ENCODE peak calls at places on chromosomes 1 and 21, in six cellular contexts. H is breast epithelium; P is tibial nerve; G is aorta; M is naive thymus-derived CD4-positive, alpha-beta T cell; N is CD8-positive, alpha-beta T cell. Y is an unnamed sample. For H3K4me1, the result is how much of the 10 kb centered on the place peaks cover.

GRCh38 chr1:6059866-6060265 is 14.2 kb downstream of the KCNAB2 start:
- DNase-seq in H (no peak), P (no peak), G (no peak), M (no peak), N (no peak), Y (no peak)

GRCh38 chr1:210301254-210301955 is 27.3 kb upstream of the HHAT start:
- DNase-seq in H (no peak), P (no peak), G (no peak), M (no peak), N (no peak), Y (no peak)

GRCh38 chr1:4019606-4020331 is 119.7 kb upstream of the C1orf174 start:
- DNase-seq in H (no peak), P (no peak), G (no peak), M (no peak), N (no peak), Y (no peak)

GRCh38 chr1:16138772-16139221 is 17.1 kb downstream of the EPHA2 start:
- DNase-seq in H (no peak), P (no peak), G (no peak), M (no peak), N (no peak), Y (no peak)

GRCh38 chr1:247316590-247317197 is 15.0 kb downstream of the ZNF496 start:
- DNase-seq in H (no peak), P (no peak), G (peak), M (no peak), N (no peak), Y (no peak)

GRCh38 chr1:10694274-10694632 is 102.2 kb downstream of the CASZ1 start:
- DNase-seq in H (no peak), P (peak), G (no peak), M (no peak), N (peak), Y (no peak)

GRCh38 chr1:18792747-18793146 is 66.7 kb downstream of the TAS1R2 start:
- DNase-seq in H (no peak), P (no peak), G (no peak), M (no peak), N (no peak), Y (no peak)

GRCh38 chr1:52603301-52603675 is 1.1 kb downstream of the GPX7 start:
- DNase-seq in H (no peak), P (no peak), G (no peak), M (no peak), N (no peak), Y (no peak)

GRCh38 chr1:203170625-203171330 is 4.8 kb downstream of the MYBPH start:
- DNase-seq in H (no peak), P (no peak), G (peak), M (no peak), N (no peak), Y (no peak)

GRCh38 chr1:233707906-233708292 is 94.0 kb downstream of the KCNK1 start:
- DNase-seq in H (no peak), P (no peak), G (no peak), M (no peak), N (no peak), Y (no peak)

GRCh38 chr1:71093938-71094337 is 13.1 kb upstream of the ZRANB2 start:
- DNase-seq in H (no peak), P (no peak), G (no peak), M (no peak), N (no peak), Y (no peak)

GRCh38 chr1:119327436-119328155 is 41.0 kb upstream of the HAO2 start:
- DNase-seq in H (no peak), P (peak), G (peak), M (peak), N (no peak), Y (peak)

GRCh38 chr1:150876111-150876434 is 326 bp downstream of the ARNT start:
- DNase-seq in H (no peak), P (peak), G (no peak), M (no peak), N (no peak), Y (no peak)

GRCh38 chr1:148362930-148363810 is 119.9 kb downstream of the PPIAL4G start:
- DNase-seq in H (no peak), P (no peak), G (no peak), M (no peak), N (no peak), Y (no peak)

GRCh38 chr1:10823000-10823401 is 26.6 kb upstream of the CASZ1 start:
- DNase-seq in H (no peak), P (no peak), G (no peak), M (no peak), N (no peak), Y (no peak)

GRCh38 chr1:166020229-166020628 is 146.6 kb downstream of the FAM78B start:
- DNase-seq in H (no peak), P (no peak), G (no peak), M (no peak), N (no peak), Y (no peak)

GRCh38 chr1:161195171-161195570 is 3.7 kb downstream of the ADAMTS4 start:
- DNase-seq in H (no peak), P (no peak), G (no peak), M (no peak), N (no peak), Y (no peak)

GRCh38 chr1:114152211-114153050 is 1.2 kb downstream of the SYT6 start:
- DNase-seq in H (no peak), P (no peak), G (peak), M (peak), N (no peak), Y (peak)

GRCh38 chr1:147504801-147505303 is 36.4 kb upstream of the BCL9 start:
- DNase-seq in H (no peak), P (no peak), G (no peak), M (no peak), N (no peak), Y (no peak)

GRCh38 chr1:18322353-18323032 is 158.2 kb upstream of the KLHDC7A start:
- DNase-seq in H (no peak), P (no peak), G (peak), M (no peak), N (no peak), Y (no peak)

GRCh38 chr1:60620107-60620506 is 462.3 kb upstream of the NFIA start:
- DNase-seq in H (no peak), P (no peak), G (no peak), M (no peak), N (no peak), Y (no peak)

GRCh38 chr1:35298464-35298863 is 30.0 kb downstream of the ZMYM4 start:
- DNase-seq in H (no peak), P (peak), G (no peak), M (peak), N (no peak), Y (no peak)

GRCh38 chr21:32494946-32495703 is 82.6 kb downstream of the EVA1C start:
- DNase-seq in H (no peak), P (no peak), G (peak), M (no peak), N (no peak), Y (no peak)

GRCh38 chr21:37530901-37531351 is 164.4 kb downstream of the DYRK1A start:
- DNase-seq in H (no peak), P (no peak), G (peak), M (no peak), N (no peak), Y (no peak)

GRCh38 chr1:209335090-209335692 is 248.3 kb upstream of the CAMK1G start:
- DNase-seq in H (no peak), P (peak), G (no peak), M (no peak), N (no peak), Y (no peak)

GRCh38 chr1:117681093-117681950 is 75.5 kb downstream of the TENT5C start:
- DNase-seq in H (no peak), P (no peak), G (no peak), M (no peak), N (no peak), Y (no peak)

GRCh38 chr1:2378441-2378851 is 12.9 kb downstream of the MORN1 start:
- DNase-seq in H (no peak), P (no peak), G (peak), M (no peak), N (no peak), Y (no peak)

GRCh38 chr1:2377751-2378440 is 13.5 kb downstream of the MORN1 start:
- DNase-seq in H (no peak), P (no peak), G (peak), M (no peak), N (no peak), Y (no peak)

GRCh38 chr1:2375923-2376260 is 15.5 kb downstream of the MORN1 start:
- DNase-seq in H (no peak), P (no peak), G (no peak), M (no peak), N (no peak), Y (no peak)

GRCh38 chr1:2376261-2376741 is 15.1 kb downstream of the MORN1 start:
- DNase-seq in H (no peak), P (no peak), G (peak), M (no peak), N (no peak), Y (no peak)

GRCh38 chr1:2376931-2377672 is 14.3 kb downstream of the MORN1 start:
- DNase-seq in H (no peak), P (no peak), G (peak), M (no peak), N (no peak), Y (no peak)
- H3K4me1 ChIP-seq in H (under half), P (under half), G (under half), M (under half), N (under half), Y (under half)

DNA sequence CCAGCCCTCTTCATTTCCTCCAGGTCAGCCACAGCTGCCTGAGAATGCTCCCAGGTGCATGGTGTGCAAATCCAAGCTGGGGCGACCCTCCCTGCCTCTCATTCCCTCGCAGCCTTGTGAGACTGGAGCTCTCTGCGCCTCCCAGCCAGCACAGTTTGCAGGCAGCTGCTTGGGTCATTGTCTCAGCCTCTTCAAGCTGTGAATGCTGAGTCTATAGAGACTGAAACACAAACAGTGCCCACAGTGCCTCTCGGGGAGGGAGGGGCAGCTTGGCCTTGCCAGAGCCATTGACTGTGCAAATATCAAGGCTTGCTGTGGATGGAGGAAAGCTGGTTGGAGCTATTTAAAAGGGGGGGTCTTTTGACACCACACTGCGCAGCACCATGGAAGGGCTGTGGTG is 10.6 kb downstream of the PLXNA2 start:
- DNase-seq in H (no peak), P (no peak), G (no peak), M (no peak), N (no peak), Y (peak)
- H3K4me1 ChIP-seq in H (under half), P (under half), G (under half), M (under half), N (under half), Y (half or more)

GRCh38 chr1:54408701-54409066 is 2.5 kb upstream of the SSBP3 start:
- DNase-seq in H (no peak), P (no peak), G (no peak), M (no peak), N (no peak), Y (no peak)
- H3K4me1 ChIP-seq in H (under half), P (under half), G (under half), M (under half), N (under half), Y (under half)

DNA sequence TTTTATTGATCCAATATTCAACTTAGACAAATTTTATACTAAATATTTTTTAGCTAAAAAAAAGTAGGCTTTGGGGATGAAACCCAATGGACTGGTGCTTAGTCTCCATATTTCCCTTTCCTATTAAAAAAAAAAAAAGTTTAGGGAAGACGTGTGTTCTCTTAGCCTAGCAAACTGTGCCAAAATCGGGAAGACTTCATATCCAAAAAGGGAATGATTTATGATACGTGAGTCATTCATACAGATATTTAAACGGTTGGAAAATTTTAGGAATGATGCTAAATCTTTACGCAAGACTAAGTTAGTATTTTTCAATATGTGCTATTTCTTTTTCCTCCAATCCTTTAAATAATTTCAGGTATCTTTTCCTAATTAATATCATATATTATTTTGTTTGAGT is 50.7 kb downstream of the SPATA17 start:
- DNase-seq in H (no peak), P (no peak), G (no peak), M (no peak), N (no peak), Y (no peak)
- H3K4me1 ChIP-seq in H (under half), P (under half), G (under half), M (under half), N (under half), Y (under half)

DNA sequence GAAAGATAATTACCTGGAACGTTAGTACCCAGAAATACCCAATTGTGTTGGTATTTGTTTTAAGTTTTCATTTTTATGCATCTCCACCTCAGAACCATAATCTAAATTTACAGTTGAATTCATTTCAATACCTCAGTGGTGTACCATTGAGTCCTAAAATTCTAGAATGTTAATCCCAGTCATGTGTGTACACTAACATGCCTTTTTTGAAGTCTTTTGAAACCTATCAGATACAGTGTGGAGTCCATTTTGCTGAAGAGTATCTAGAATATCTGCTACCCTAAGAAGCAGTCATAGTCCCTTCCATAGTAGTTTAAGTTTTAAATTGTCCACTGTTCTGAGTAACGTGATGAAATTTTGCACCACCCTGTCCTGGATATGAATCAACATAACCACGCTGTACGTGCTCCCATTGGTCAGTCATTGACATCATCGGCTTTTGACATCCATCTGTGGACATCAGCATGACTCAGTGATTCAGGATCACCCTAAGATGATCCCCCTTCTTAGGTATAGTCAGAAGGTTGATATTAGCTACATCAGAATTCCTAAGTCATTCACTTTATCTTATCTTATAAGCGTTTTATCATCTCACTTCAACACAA is 7.5 kb upstream of the ASH1L start:
- DNase-seq in H (no peak), P (no peak), G (no peak), M (no peak), N (no peak), Y (no peak)
- H3K4me1 ChIP-seq in H (under half), P (under half), G (under half), M (under half), N (under half), Y (under half)

GRCh38 chr1:63617450-63617849 is 24.2 kb downstream of the PGM1 start:
- DNase-seq in H (no peak), P (no peak), G (no peak), M (no peak), N (no peak), Y (no peak)

GRCh38 chr1:63615809-63616420 is 22.7 kb downstream of the PGM1 start:
- DNase-seq in H (peak), P (peak), G (no peak), M (peak), N (peak), Y (no peak)

GRCh38 chr1:63611231-63611630 is 18.0 kb downstream of the PGM1 start:
- DNase-seq in H (no peak), P (no peak), G (no peak), M (no peak), N (no peak), Y (no peak)

GRCh38 chr1:63612564-63612963 is 19.4 kb downstream of the PGM1 start:
- DNase-seq in H (peak), P (no peak), G (no peak), M (no peak), N (no peak), Y (no peak)

GRCh38 chr1:63612971-63613370 is 19.8 kb downstream of the PGM1 start:
- DNase-seq in H (no peak), P (no peak), G (no peak), M (no peak), N (no peak), Y (no peak)
- H3K4me1 ChIP-seq in H (under half), P (under half), G (under half), M (under half), N (under half), Y (under half)

DNA sequence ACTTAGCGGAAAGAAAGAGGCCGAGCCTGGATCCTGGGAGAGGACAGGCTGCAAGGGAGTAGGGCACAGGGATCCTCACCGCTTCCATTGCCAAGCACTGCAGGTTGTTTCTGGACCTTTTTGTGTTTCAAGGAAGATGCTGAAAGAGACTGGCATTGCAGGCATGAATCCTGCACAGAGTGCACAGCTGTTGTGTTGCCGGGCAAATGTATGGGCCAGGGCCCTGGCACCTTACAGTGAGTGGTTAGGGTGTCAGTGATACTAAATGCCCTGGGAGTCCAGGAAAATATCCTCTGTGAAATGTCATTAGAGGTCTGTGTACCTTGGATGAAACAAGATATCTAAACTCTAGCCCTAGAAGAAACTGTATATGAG is 145.5 kb upstream of the FGGY start:
- DNase-seq in H (no peak), P (no peak), G (no peak), M (no peak), N (no peak), Y (no peak)
- H3K4me1 ChIP-seq in H (under half), P (under half), G (under half), M (under half), N (under half), Y (under half)

GRCh38 chr1:226940029-226940805 is at the start of gene COQ8A:
- DNase-seq in H (peak), P (peak), G (peak), M (peak), N (peak), Y (peak)
- H3K4me1 ChIP-seq in H (under half), P (under half), G (under half), M (under half), N (under half), Y (under half)

DNA sequence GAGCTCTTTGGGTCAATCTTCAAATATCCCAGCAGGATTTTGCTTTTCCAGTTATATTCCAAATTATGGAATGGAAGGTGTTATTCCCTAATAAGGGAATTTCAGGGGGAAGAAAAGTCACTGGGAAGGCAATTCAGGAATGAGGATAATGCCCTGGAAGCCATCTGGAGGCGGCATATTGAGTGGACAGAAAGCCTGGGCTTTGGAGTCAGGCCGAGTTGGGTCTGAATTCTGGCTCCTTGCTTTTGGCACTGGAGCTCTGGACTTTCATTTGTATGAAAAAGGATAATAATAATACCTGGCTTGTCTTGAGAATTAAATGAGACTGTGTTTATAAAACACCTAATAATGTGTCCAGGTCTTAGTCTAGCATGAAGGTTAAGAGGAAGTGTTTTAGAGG is 16.5 kb downstream of the GREM2 start:
- DNase-seq in H (no peak), P (no peak), G (no peak), M (no peak), N (no peak), Y (no peak)
- H3K4me1 ChIP-seq in H (under half), P (under half), G (under half), M (under half), N (under half), Y (under half)

GRCh38 chr1:111200802-111201161 is 336 bp upstream of the DENND2D start:
- DNase-seq in H (no peak), P (no peak), G (no peak), M (no peak), N (no peak), Y (no peak)

GRCh38 chr1:111197598-111198289 is 2.7 kb downstream of the DENND2D start:
- DNase-seq in H (no peak), P (no peak), G (no peak), M (peak), N (peak), Y (no peak)

GRCh38 chr1:111199329-111199728 is 1.1 kb downstream of the DENND2D start:
- DNase-seq in H (no peak), P (no peak), G (no peak), M (no peak), N (no peak), Y (no peak)

GRCh38 chr1:111199881-111200801 is at the start of gene DENND2D:
- DNase-seq in H (peak), P (peak), G (no peak), M (peak), N (peak), Y (peak)

DNA sequence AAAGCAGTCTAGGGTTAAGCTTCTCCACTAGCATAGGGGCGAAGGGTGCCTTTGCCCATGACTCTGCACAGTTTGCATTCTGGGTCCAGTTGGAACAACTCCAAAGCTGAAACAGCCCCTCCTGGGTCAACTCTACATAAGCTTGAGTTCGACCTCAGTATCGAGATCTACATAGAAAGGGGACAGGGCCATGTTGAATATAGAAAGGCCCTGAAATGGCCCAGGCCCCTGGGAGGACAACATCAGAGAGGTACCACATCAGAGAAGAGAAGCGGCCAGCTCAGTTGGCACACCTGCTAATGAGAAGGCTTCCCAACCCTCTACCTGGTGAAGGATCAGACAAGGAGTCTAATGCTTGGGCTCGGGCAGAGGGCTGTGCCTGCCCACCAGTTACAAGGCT is 1.6 kb downstream of the DENND2D start:
- DNase-seq in H (no peak), P (no peak), G (no peak), M (no peak), N (no peak), Y (no peak)
- H3K4me1 ChIP-seq in H (under half), P (under half), G (under half), M (under half), N (half or more), Y (under half)

Y was measured in tibial artery.